ENCODE peak calls at places on chromosomes 3 and 15, in ten cellular contexts. C is astrocyte of the spinal cord; A is GM04504; D is anterior cingulate cortex; W is right lobe of liver; N is activated naive CD4-positive, alpha-beta T cell treated with Interleukin-2 at 50 U/mL for 16 hours; S is EL; B is bronchial epithelial cell; V is HFFc6; H is coronary artery. G is an unnamed sample.

GRCh38 chr15:66865622-66866611 is 163.9 kb downstream of the SMAD6 start:
- DNase-seq in C (no peak), A (no peak), D (peak; percentile 17), W (no peak), N (no peak), S (no peak), B (no peak), V (no peak), H (peak; percentile 54), G (no peak)

GRCh38 chr15:80509800-80510199 is 105.6 kb downstream of the ARNT2 start:
- DNase-seq in C (no peak), A (no peak), D (no peak), W (no peak), N (no peak), S (no peak), B (no peak), V (no peak), H (no peak), G (no peak)

GRCh38 chr3:55206000-55206399 is 278.1 kb upstream of the LRTM1 start:
- DNase-seq in C (no peak), A (no peak), D (no peak), W (no peak), N (no peak), S (no peak), B (no peak), V (no peak), H (no peak), G (peak; percentile 30)

GRCh38 chr3:53571264-53571663 is 76.9 kb downstream of the CACNA1D start:
- DNase-seq in C (no peak), A (no peak), D (no peak), W (no peak), N (no peak), S (no peak), B (peak; percentile 74), V (no peak), H (no peak), G (no peak)

GRCh38 chr15:63221346-63221745 is 31.9 kb downstream of the RAB8B start:
- DNase-seq in C (no peak), A (no peak), D (no peak), W (peak; percentile 62), N (no peak), S (peak; percentile 43), B (peak; percentile 61), V (peak; percentile 21), H (no peak), G (no peak)

GRCh38 chr3:191139771-191140170 is 59.3 kb upstream of the OSTN start:
- DNase-seq in C (no peak), A (peak; percentile 18), D (no peak), W (no peak), N (no peak), S (peak; percentile 6), B (no peak), V (no peak), H (no peak), G (no peak)

GRCh38 chr15:33492434-33493052 is 181.8 kb downstream of the RYR3 start:
- DNase-seq in C (no peak), A (no peak), D (no peak), W (no peak), N (no peak), S (no peak), B (no peak), V (no peak), H (no peak), G (no peak)

GRCh38 chr15:40386480-40386879 is 4.0 kb downstream of the KNSTRN start:
- DNase-seq in C (no peak), A (no peak), D (no peak), W (no peak), N (no peak), S (no peak), B (no peak), V (no peak), H (no peak), G (no peak)

GRCh38 chr15:101477851-101478353 is 11.6 kb downstream of the PCSK6 start:
- DNase-seq in C (no peak), A (no peak), D (no peak), W (no peak), N (no peak), S (no peak), B (no peak), V (no peak), H (no peak), G (no peak)

GRCh38 chr3:175386630-175387029 is 527.5 kb downstream of the NAALADL2 start:
- DNase-seq in C (peak; percentile 86), A (peak; percentile 38), D (no peak), W (no peak), N (no peak), S (peak; percentile 88), B (peak; percentile 90), V (peak; percentile 94), H (no peak), G (peak; percentile 31)

GRCh38 chr3:13705051-13705450 is 156.1 kb downstream of the FBLN2 start:
- DNase-seq in C (no peak), A (no peak), D (no peak), W (peak; percentile 2), N (no peak), S (no peak), B (no peak), V (no peak), H (peak; percentile 22), G (no peak)

GRCh38 chr3:24457719-24458118 is 36.9 kb downstream of the THRB start:
- DNase-seq in C (no peak), A (no peak), D (no peak), W (no peak), N (no peak), S (no peak), B (peak; percentile 53), V (no peak), H (no peak), G (no peak)

GRCh38 chr3:48408823-48409281 is 21.0 kb downstream of the PLXNB1 start:
- DNase-seq in C (no peak), A (no peak), D (no peak), W (peak; percentile 7), N (peak; percentile 1), S (no peak), B (no peak), V (no peak), H (peak; percentile 71), G (no peak)

GRCh38 chr3:13301295-13301987 is 118.7 kb downstream of the NUP210 start:
- DNase-seq in C (peak; percentile 77), A (peak; percentile 10), D (no peak), W (no peak), N (no peak), S (peak; percentile 67), B (peak; percentile 73), V (peak; percentile 66), H (no peak), G (peak; percentile 60)

GRCh38 chr3:123543950-123544349 is 40.9 kb downstream of the HACD2 start:
- DNase-seq in C (no peak), A (no peak), D (no peak), W (no peak), N (no peak), S (no peak), B (no peak), V (no peak), H (no peak), G (no peak)

GRCh38 chr3:28840976-28841376 is 439.9 kb upstream of the RBMS3 start:
- DNase-seq in C (no peak), A (no peak), D (no peak), W (no peak), N (peak; percentile 16), S (no peak), B (no peak), V (no peak), H (no peak), G (peak; percentile 51)

GRCh38 chr3:61493339-61493738 is 68.0 kb upstream of the PTPRG start:
- DNase-seq in C (no peak), A (no peak), D (no peak), W (no peak), N (no peak), S (no peak), B (no peak), V (no peak), H (no peak), G (no peak)

GRCh38 chr3:1527780-1528179 is 435.0 kb downstream of the CNTN6 start:
- DNase-seq in C (no peak), A (no peak), D (no peak), W (no peak), N (no peak), S (no peak), B (no peak), V (no peak), H (no peak), G (no peak)

GRCh38 chr3:111936191-111936841 is 42.5 kb upstream of the ABHD10 start:
- DNase-seq in C (peak; percentile 77), A (no peak), D (no peak), W (no peak), N (no peak), S (peak; percentile 87), B (peak; percentile 68), V (peak; percentile 74), H (no peak), G (peak; percentile 70)